ENCODE peak calls at places on chromosomes 13 and 19, in six cellular contexts. One of them, this sample, is unnamed.

GRCh38 chr19:17765069-17765618 is 13.9 kb downstream of the FCHO1 start:
- DNase-seq in brain microvascular endothelial cell: no peak
- DNase-seq in fibroblast of lung: no peak
- DNase-seq in omental fat pad: no peak
- DNase-seq in GM23338: no peak
- DNase-seq in cardiac fibroblast: no peak
- DNase-seq in this sample: no peak

GRCh38 chr13:110758195-110758594 is 44.7 kb downstream of the ING1 start:
- DNase-seq in omental fat pad: no peak
- DNase-seq in cardiac fibroblast: peak; percentile 64
- DNase-seq in fibroblast of lung: peak; percentile 16
- DNase-seq in brain microvascular endothelial cell: peak; percentile 11
- DNase-seq in GM23338: no peak
- DNase-seq in this sample: no peak

GRCh38 chr19:14400913-14401312 is 18.2 kb downstream of the DDX39A start:
- DNase-seq in brain microvascular endothelial cell: peak; percentile 52
- DNase-seq in omental fat pad: no peak
- DNase-seq in cardiac fibroblast: no peak
- DNase-seq in fibroblast of lung: peak; percentile 70
- DNase-seq in GM23338: no peak
- DNase-seq in this sample: no peak

GRCh38 chr13:31441804-31442487 is 242.2 kb downstream of the B3GLCT start:
- DNase-seq in omental fat pad: no peak
- DNase-seq in cardiac fibroblast: peak; percentile 21
- DNase-seq in fibroblast of lung: no peak
- DNase-seq in GM23338: no peak
- DNase-seq in brain microvascular endothelial cell: no peak
- DNase-seq in this sample: no peak

GRCh38 chr19:50959731-50960500 is 7.1 kb upstream of the KLK5 start:
- DNase-seq in fibroblast of lung: no peak
- DNase-seq in cardiac fibroblast: no peak
- DNase-seq in omental fat pad: no peak
- DNase-seq in GM23338: no peak
- DNase-seq in brain microvascular endothelial cell: no peak
- DNase-seq in this sample: no peak

GRCh38 chr13:107681611-107682010 is 533.7 kb downstream of the LIG4 start:
- DNase-seq in fibroblast of lung: no peak
- DNase-seq in cardiac fibroblast: no peak
- DNase-seq in omental fat pad: no peak
- DNase-seq in brain microvascular endothelial cell: no peak
- DNase-seq in GM23338: no peak
- DNase-seq in this sample: no peak

GRCh38 chr13:78372581-78372980 is 230.8 kb downstream of the POU4F1 start:
- DNase-seq in GM23338: no peak
- DNase-seq in brain microvascular endothelial cell: no peak
- DNase-seq in fibroblast of lung: no peak
- DNase-seq in omental fat pad: no peak
- DNase-seq in cardiac fibroblast: no peak
- DNase-seq in this sample: no peak

GRCh38 chr19:12721656-12722565 is 1.8 kb downstream of the TNPO2 start:
- DNase-seq in brain microvascular endothelial cell: peak; percentile 41
- DNase-seq in omental fat pad: no peak
- DNase-seq in GM23338: peak; percentile 93
- DNase-seq in fibroblast of lung: peak; percentile 85
- DNase-seq in cardiac fibroblast: peak; percentile 90
- DNase-seq in this sample: no peak

GRCh38 chr19:6740589-6741348 is 1.3 kb downstream of the TRIP10 start:
- DNase-seq in cardiac fibroblast: peak; percentile 65
- DNase-seq in omental fat pad: no peak
- DNase-seq in fibroblast of lung: peak; percentile 35
- DNase-seq in brain microvascular endothelial cell: no peak
- DNase-seq in GM23338: peak; percentile 86
- DNase-seq in this sample: no peak

GRCh38 chr19:47241919-47242644 is 11.1 kb upstream of the BBC3 start:
- DNase-seq in fibroblast of lung: peak; percentile 15
- DNase-seq in GM23338: no peak
- DNase-seq in omental fat pad: no peak
- DNase-seq in cardiac fibroblast: no peak
- DNase-seq in brain microvascular endothelial cell: no peak
- DNase-seq in this sample: no peak

GRCh38 chr19:13906525-13906904 is 514 bp downstream of the CC2D1A start:
- DNase-seq in brain microvascular endothelial cell: no peak
- DNase-seq in omental fat pad: no peak
- DNase-seq in fibroblast of lung: no peak
- DNase-seq in GM23338: peak; percentile 43
- DNase-seq in cardiac fibroblast: no peak
- DNase-seq in this sample: no peak

GRCh38 chr13:33138441-33138840 is 122.2 kb downstream of the KL start:
- DNase-seq in fibroblast of lung: no peak
- DNase-seq in cardiac fibroblast: no peak
- DNase-seq in brain microvascular endothelial cell: no peak
- DNase-seq in GM23338: no peak
- DNase-seq in omental fat pad: no peak
- DNase-seq in this sample: no peak

GRCh38 chr19:40982594-40983101 is 8.4 kb upstream of the CYP2B6 start:
- DNase-seq in brain microvascular endothelial cell: no peak
- DNase-seq in GM23338: peak; percentile 81
- DNase-seq in fibroblast of lung: peak; percentile 48
- DNase-seq in omental fat pad: no peak
- DNase-seq in cardiac fibroblast: no peak
- DNase-seq in this sample: no peak

GRCh38 chr19:54517483-54517882 is 14.9 kb downstream of the LAIR2 start:
- DNase-seq in omental fat pad: no peak
- DNase-seq in fibroblast of lung: peak; percentile 27
- DNase-seq in cardiac fibroblast: peak; percentile 33
- DNase-seq in GM23338: peak; percentile 78
- DNase-seq in brain microvascular endothelial cell: peak; percentile 33
- DNase-seq in this sample: peak; percentile 75

GRCh38 chr13:30486230-30487074 is 20.7 kb upstream of the HMGB1 start:
- DNase-seq in GM23338: peak; percentile 29
- DNase-seq in brain microvascular endothelial cell: no peak
- DNase-seq in fibroblast of lung: peak; percentile 56
- DNase-seq in cardiac fibroblast: peak; percentile 7
- DNase-seq in omental fat pad: no peak
- DNase-seq in this sample: no peak

GRCh38 chr19:38784224-38784623 is 4.8 kb upstream of the LGALS7B start:
- DNase-seq in omental fat pad: no peak
- DNase-seq in fibroblast of lung: peak; percentile 28
- DNase-seq in GM23338: no peak
- DNase-seq in brain microvascular endothelial cell: peak; percentile 75
- DNase-seq in cardiac fibroblast: peak; percentile 34
- DNase-seq in this sample: no peak

GRCh38 chr19:52825765-52826164 is 4.3 kb upstream of the ZNF28 start:
- DNase-seq in GM23338: no peak
- DNase-seq in omental fat pad: no peak
- DNase-seq in fibroblast of lung: no peak
- DNase-seq in cardiac fibroblast: no peak
- DNase-seq in brain microvascular endothelial cell: no peak
- DNase-seq in this sample: no peak

DNA sequence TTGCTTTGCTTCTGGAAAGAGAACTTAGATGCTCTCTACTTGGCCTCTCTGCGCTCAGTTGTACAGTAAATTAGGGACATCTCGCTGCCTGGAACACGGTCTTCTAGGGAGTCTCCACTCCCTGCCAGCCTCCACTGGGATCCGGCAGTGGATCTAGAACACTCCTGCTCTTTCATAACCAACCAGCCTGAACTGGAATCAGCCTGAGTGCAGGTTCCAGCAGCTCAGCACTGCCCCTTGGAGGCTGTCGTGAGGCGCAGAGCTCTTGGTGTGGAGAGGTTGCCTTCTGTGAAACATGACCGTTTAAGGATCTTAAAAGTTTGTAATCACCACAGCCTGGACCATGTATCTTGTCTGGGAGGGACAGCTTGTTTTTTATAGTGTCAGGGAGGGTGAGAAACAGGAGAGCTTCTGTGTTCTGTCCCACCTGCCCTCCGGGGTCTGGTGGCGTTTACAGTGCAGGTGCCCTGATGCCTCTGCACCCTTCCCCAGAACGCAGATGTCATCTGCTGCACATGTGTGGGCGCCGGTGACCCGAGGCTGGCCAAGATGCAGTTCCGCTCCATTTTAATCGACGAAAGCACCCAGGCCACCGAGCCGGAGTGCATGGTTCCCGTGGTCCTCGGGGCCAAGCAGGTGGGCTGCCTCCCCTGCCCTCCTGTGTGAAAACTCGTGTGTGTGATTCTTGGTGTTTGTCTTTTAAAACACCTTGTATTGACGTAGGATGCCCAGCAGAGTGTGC is 24.8 kb downstream of the UPF1 start:
- DNase-seq in GM23338: peak; percentile 43
- DNase-seq in brain microvascular endothelial cell: peak; percentile 32
- DNase-seq in cardiac fibroblast: peak; percentile 56
- DNase-seq in fibroblast of lung: no peak
- DNase-seq in omental fat pad: no peak
- DNase-seq in this sample: no peak
- TF ChIP-seq CTCF in GM23338: peak; percentile 27
- TF ChIP-seq CTCF in brain microvascular endothelial cell: peak; percentile 67
- TF ChIP-seq CTCF in cardiac fibroblast: peak; percentile 30
- TF ChIP-seq CTCF in fibroblast of lung: peak; percentile 44
- TF ChIP-seq CTCF in omental fat pad: no peak
- TF ChIP-seq CTCF in this sample: no peak

DNA sequence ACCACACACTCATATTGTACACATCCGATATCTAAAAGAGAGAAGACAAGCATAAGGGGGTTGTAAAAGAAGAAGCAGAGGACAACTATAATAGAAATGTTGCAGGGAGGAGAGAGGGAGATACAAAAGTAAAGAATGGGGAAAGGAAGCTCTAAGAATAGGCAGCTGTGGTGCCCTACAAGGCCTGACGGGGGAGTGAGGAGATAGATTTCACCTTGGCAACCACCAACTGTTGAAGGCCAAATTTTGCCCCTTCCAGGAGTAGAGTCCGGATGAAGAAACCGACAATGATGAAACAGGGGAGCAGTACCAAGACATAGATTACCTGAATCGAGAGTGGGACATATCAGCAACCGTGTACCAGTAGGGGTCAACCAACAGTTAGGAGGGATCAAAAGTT is 15.9 kb downstream of the SLC6A16 start:
- DNase-seq in omental fat pad: no peak
- DNase-seq in cardiac fibroblast: no peak
- DNase-seq in fibroblast of lung: no peak
- DNase-seq in GM23338: no peak
- DNase-seq in brain microvascular endothelial cell: no peak
- DNase-seq in this sample: no peak
- TF ChIP-seq CTCF in omental fat pad: no peak
- TF ChIP-seq CTCF in cardiac fibroblast: no peak
- TF ChIP-seq CTCF in fibroblast of lung: no peak
- TF ChIP-seq CTCF in GM23338: no peak
- TF ChIP-seq CTCF in brain microvascular endothelial cell: no peak
- TF ChIP-seq CTCF in this sample: no peak

DNA sequence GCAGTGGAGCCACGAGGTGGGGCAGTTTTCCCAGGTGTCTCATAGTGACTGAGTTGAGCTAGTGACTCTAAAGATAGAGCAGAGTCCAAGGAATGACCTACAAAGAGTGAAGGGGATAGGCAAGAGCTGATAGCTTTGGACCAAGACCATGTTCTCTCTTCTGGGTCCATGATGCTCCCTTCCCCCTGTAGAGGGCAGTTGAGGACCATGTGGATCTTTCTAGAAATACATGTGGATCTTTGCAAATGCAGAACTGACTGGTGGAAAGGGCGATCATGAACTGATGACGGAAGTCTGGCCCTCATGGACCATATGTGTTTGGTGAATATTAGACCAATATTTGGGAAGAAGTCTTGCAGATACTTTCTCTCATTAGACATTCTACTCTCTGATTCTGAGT is 6.9 kb downstream of the PSG1 start:
- DNase-seq in brain microvascular endothelial cell: no peak
- DNase-seq in omental fat pad: no peak
- DNase-seq in cardiac fibroblast: no peak
- DNase-seq in GM23338: no peak
- DNase-seq in fibroblast of lung: no peak
- DNase-seq in this sample: no peak
- TF ChIP-seq CTCF in brain microvascular endothelial cell: peak; percentile 32
- TF ChIP-seq CTCF in omental fat pad: no peak
- TF ChIP-seq CTCF in cardiac fibroblast: no peak
- TF ChIP-seq CTCF in GM23338: no peak
- TF ChIP-seq CTCF in fibroblast of lung: no peak
- TF ChIP-seq CTCF in this sample: no peak

GRCh38 chr19:35882074-35882832 is 13.9 kb downstream of the APLP1 start:
- DNase-seq in GM23338: peak; percentile 68
- DNase-seq in cardiac fibroblast: peak; percentile 87
- DNase-seq in fibroblast of lung: peak; percentile 65
- DNase-seq in brain microvascular endothelial cell: peak; percentile 76
- DNase-seq in omental fat pad: no peak
- DNase-seq in this sample: peak; percentile 87
- TF ChIP-seq CTCF in GM23338: peak; percentile 62
- TF ChIP-seq CTCF in cardiac fibroblast: peak; percentile 44
- TF ChIP-seq CTCF in fibroblast of lung: peak; percentile 53
- TF ChIP-seq CTCF in brain microvascular endothelial cell: peak; percentile 52
- TF ChIP-seq CTCF in omental fat pad: no peak
- TF ChIP-seq CTCF in this sample: no peak

GRCh38 chr19:48870048-48870447 is 1.6 kb upstream of the PLEKHA4 start:
- DNase-seq in fibroblast of lung: no peak
- DNase-seq in GM23338: no peak
- DNase-seq in cardiac fibroblast: no peak
- DNase-seq in brain microvascular endothelial cell: no peak
- DNase-seq in omental fat pad: no peak
- DNase-seq in this sample: no peak

GRCh38 chr19:48872182-48872883 is at the start of gene PPP1R15A:
- DNase-seq in GM23338: peak; percentile 98
- DNase-seq in brain microvascular endothelial cell: peak; percentile 98
- DNase-seq in fibroblast of lung: peak; percentile 92
- DNase-seq in cardiac fibroblast: peak; percentile 99
- DNase-seq in omental fat pad: peak; percentile 99
- DNase-seq in this sample: peak; percentile 93

GRCh38 chr19:48874309-48875135 is 2.3 kb downstream of the PPP1R15A start:
- DNase-seq in fibroblast of lung: peak; percentile 76
- DNase-seq in cardiac fibroblast: peak; percentile 47
- DNase-seq in GM23338: no peak
- DNase-seq in brain microvascular endothelial cell: peak; percentile 51
- DNase-seq in omental fat pad: no peak
- DNase-seq in this sample: no peak

GRCh38 chr19:48872884-48873475 is 759 bp downstream of the PPP1R15A start:
- DNase-seq in omental fat pad: peak; percentile 73
- DNase-seq in GM23338: peak; percentile 97
- DNase-seq in cardiac fibroblast: peak; percentile 97
- DNase-seq in fibroblast of lung: peak; percentile 91
- DNase-seq in brain microvascular endothelial cell: peak; percentile 96
- DNase-seq in this sample: no peak

DNA sequence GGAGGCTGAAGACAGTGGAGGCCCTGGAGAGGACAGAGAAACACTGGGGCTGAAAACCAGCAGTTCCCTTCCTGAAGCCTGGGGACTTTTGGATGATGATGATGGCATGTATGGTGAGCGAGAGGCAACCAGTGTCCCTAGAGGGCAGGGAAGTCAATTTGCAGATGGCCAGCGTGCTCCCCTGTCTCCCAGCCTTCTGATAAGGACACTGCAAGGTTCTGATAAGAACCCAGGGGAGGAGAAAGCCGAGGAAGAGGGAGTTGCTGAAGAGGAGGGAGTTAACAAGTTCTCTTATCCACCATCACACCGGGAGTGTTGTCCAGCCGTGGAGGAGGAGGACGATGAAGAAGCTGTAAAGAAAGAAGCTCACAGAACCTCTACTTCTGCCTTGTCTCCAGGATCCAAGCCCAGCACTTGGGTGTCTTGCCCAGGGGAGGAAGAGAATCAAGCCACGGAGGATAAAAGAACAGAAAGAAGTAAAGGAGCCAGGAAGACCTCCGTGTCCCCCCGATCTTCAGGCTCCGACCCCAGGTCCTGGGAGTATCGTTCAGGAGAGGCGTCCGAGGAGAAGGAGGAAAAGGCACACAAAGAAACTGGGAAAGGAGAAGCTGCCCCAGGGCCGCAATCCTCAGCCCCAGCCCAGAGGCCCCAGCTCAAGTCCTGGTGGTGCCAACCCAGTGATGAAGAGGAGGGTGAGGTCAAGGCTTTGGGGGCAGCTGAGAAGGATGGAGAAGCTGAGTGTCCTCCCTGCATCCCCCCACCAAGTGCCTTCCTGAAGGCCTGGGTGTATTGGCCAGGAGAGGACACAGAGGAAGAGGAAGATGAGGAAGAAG is 1.5 kb downstream of the PPP1R15A start:
- DNase-seq in GM23338: no peak
- DNase-seq in cardiac fibroblast: peak; percentile 55
- DNase-seq in omental fat pad: no peak
- DNase-seq in fibroblast of lung: no peak
- DNase-seq in brain microvascular endothelial cell: no peak
- DNase-seq in this sample: no peak
- TF ChIP-seq CTCF in GM23338: no peak
- TF ChIP-seq CTCF in cardiac fibroblast: no peak
- TF ChIP-seq CTCF in omental fat pad: no peak
- TF ChIP-seq CTCF in fibroblast of lung: no peak
- TF ChIP-seq CTCF in brain microvascular endothelial cell: no peak
- TF ChIP-seq CTCF in this sample: no peak